ENCODE peak calls at places on chromosome 9, in six cellular contexts. Q, L, W, T, R and M are unnamed samples.

GRCh38 chr9:89352874-89353649 is 34.8 kb downstream of the SECISBP2 start:
- DNase-seq in T (no peak), W (no peak), L (no peak), Q (no peak), R (no peak), M (no peak)

GRCh38 chr9:36897019-36897418 is 137.0 kb downstream of the PAX5 start:
- DNase-seq in W (no peak), L (no peak), T (no peak), R (no peak), Q (no peak), M (no peak)

GRCh38 chr9:107755267-107755666 is 265.7 kb upstream of the KLF4 start:
- DNase-seq in W (no peak), T (no peak), L (peak), R (no peak), Q (no peak), M (peak)

GRCh38 chr9:117543089-117543488 is 128.2 kb upstream of the ASTN2 start:
- DNase-seq in T (no peak), Q (no peak), R (no peak), L (no peak), W (no peak), M (no peak)

GRCh38 chr9:111621895-111622480 is 9.1 kb upstream of the DNAJC25 start:
- DNase-seq in W (no peak), L (peak), R (no peak), Q (peak), T (no peak), M (peak)

GRCh38 chr9:128919409-128919808 is 1.4 kb upstream of the PHYHD1 start:
- DNase-seq in Q (no peak), R (no peak), T (no peak), L (no peak), W (no peak), M (no peak)

GRCh38 chr9:134691695-134692572 is 50.3 kb downstream of the COL5A1 start:
- DNase-seq in T (no peak), L (no peak), R (no peak), Q (no peak), W (no peak), M (no peak)

GRCh38 chr9:107261106-107261505 is 22.0 kb upstream of the RAD23B start:
- DNase-seq in Q (no peak), W (no peak), R (no peak), T (no peak), L (no peak), M (no peak)

GRCh38 chr9:76521906-76522305 is 62.9 kb downstream of the GCNT1 start:
- DNase-seq in W (no peak), T (no peak), R (no peak), L (no peak), Q (no peak), M (peak)

GRCh38 chr9:125756499-125756898 is 9.3 kb downstream of the PBX3 start:
- DNase-seq in W (no peak), L (no peak), Q (no peak), T (no peak), R (no peak), M (no peak)

GRCh38 chr9:109989296-109989695 is 209.3 kb downstream of the PALM2AKAP2 start:
- DNase-seq in L (peak), W (no peak), Q (no peak), R (no peak), T (no peak), M (no peak)

GRCh38 chr9:130361873-130362362 is 82.8 kb upstream of the ASS1 start:
- DNase-seq in T (no peak), Q (no peak), R (no peak), W (no peak), L (no peak), M (no peak)

GRCh38 chr9:135339378-135339973 is 140.1 kb upstream of the PPP1R26 start:
- DNase-seq in L (no peak), R (no peak), Q (no peak), T (no peak), W (no peak), M (no peak)

GRCh38 chr9:108400267-108400666 is 455.5 kb downstream of the ACTL7B start:
- DNase-seq in R (no peak), L (no peak), Q (no peak), T (no peak), W (no peak), M (no peak)

GRCh38 chr9:16044116-16044881 is 491.5 kb downstream of the CCDC171 start:
- DNase-seq in T (no peak), R (no peak), W (no peak), L (peak), Q (no peak), M (no peak)

GRCh38 chr9:79387091-79387490 is 184.7 kb upstream of the TLE4 start:
- DNase-seq in L (no peak), Q (no peak), T (no peak), R (no peak), W (no peak), M (no peak)

GRCh38 chr9:126395439-126396212 is 69.0 kb downstream of the MVB12B start:
- DNase-seq in R (no peak), W (no peak), Q (no peak), T (no peak), L (peak), M (peak)

GRCh38 chr9:21616082-21616778 is 134.1 kb upstream of the IFNE start:
- DNase-seq in T (no peak), Q (no peak), R (peak), W (no peak), L (peak), M (no peak)

GRCh38 chr9:13181652-13182051 is 97.8 kb downstream of the MPDZ start:
- DNase-seq in R (no peak), Q (no peak), W (no peak), L (peak), T (no peak), M (no peak)

GRCh38 chr9:89177401-89178161 is 1.0 kb downstream of the SHC3 start:
- DNase-seq in T (no peak), L (peak), W (no peak), Q (no peak), R (no peak), M (no peak)

GRCh38 chr9:10274156-10274555 is 338.6 kb downstream of the PTPRD start:
- DNase-seq in Q (no peak), R (no peak), L (no peak), W (no peak), T (no peak), M (no peak)

GRCh38 chr9:86792136-86792535 is 155.2 kb downstream of the GAS1 start:
- DNase-seq in L (no peak), T (no peak), Q (no peak), W (no peak), R (no peak), M (peak)

GRCh38 chr9:130805510-130806387 is 29.3 kb upstream of the ABL1 start:
- DNase-seq in T (peak), L (no peak), W (no peak), R (no peak), Q (peak), M (no peak)

GRCh38 chr9:21294325-21294724 is 10.8 kb downstream of the IFNA5 start:
- DNase-seq in L (peak), W (no peak), R (no peak), T (peak), Q (no peak), M (peak)

GRCh38 chr9:107405511-107405910 is 84.1 kb downstream of the KLF4 start:
- DNase-seq in R (no peak), L (no peak), T (no peak), Q (no peak), W (no peak), M (no peak)

GRCh38 chr9:16867571-16868311 is 2.7 kb downstream of the BNC2 start:
- DNase-seq in R (no peak), W (no peak), L (peak), T (no peak), Q (no peak), M (no peak)

GRCh38 chr9:91421022-91421765 is 2.4 kb downstream of the NFIL3 start:
- DNase-seq in Q (no peak), W (no peak), T (no peak), R (no peak), L (peak), M (peak)

GRCh38 chr9:93262537-93263310 is 78.8 kb downstream of the WNK2 start:
- DNase-seq in W (no peak), Q (peak), T (no peak), R (no peak), L (no peak), M (no peak)

GRCh38 chr9:77469515-77470197 is 178.5 kb downstream of the GNA14 start:
- DNase-seq in R (no peak), T (no peak), L (peak), Q (no peak), W (no peak), M (no peak)

GRCh38 chr9:133572821-133573361 is 36.3 kb downstream of the FAM163B start:
- DNase-seq in W (no peak), T (no peak), R (no peak), Q (no peak), L (no peak), M (no peak)

GRCh38 chr9:79945495-79945894 is 373.7 kb downstream of the TLE4 start:
- DNase-seq in T (no peak), R (no peak), Q (no peak), W (no peak), L (no peak), M (no peak)

GRCh38 chr9:117359910-117360309 is 54.9 kb downstream of the ASTN2 start:
- DNase-seq in W (no peak), T (no peak), R (no peak), L (no peak), Q (no peak), M (no peak)

DNA sequence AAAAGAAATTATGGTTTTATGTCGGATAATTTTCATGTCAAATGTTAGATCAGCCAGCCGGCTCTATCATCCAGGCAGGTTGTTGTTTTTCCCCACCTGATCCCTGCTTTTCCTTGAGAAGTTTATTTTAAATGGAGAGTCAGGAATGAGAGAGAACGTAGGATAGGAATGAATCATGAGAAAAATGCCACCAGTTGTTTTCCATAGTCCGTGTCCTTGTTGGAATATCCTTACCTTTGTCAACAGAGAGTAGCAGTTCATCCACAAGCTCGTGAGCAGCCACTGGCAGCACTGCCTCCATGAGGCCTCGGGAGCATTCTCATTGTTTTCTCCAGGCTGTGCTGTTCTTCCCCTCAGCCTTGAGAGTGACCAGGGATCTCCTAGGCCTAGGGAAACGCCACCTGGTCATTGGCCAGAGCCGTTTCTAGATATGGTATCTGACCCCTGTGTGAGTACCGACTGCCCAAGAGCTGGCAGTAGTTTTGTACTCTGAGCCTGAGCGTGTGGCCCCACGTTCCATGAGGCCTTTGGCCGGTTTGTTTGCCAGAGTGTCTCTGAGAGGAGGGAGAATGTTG is 293.3 kb downstream of the FANCC start:
- DNase-seq in T (no peak), L (no peak), W (no peak), Q (no peak), R (no peak), M (no peak)
- TF ChIP-seq CTCF in T (no peak), L (no peak), W (no peak), Q (peak), R (no peak), M (no peak)

DNA sequence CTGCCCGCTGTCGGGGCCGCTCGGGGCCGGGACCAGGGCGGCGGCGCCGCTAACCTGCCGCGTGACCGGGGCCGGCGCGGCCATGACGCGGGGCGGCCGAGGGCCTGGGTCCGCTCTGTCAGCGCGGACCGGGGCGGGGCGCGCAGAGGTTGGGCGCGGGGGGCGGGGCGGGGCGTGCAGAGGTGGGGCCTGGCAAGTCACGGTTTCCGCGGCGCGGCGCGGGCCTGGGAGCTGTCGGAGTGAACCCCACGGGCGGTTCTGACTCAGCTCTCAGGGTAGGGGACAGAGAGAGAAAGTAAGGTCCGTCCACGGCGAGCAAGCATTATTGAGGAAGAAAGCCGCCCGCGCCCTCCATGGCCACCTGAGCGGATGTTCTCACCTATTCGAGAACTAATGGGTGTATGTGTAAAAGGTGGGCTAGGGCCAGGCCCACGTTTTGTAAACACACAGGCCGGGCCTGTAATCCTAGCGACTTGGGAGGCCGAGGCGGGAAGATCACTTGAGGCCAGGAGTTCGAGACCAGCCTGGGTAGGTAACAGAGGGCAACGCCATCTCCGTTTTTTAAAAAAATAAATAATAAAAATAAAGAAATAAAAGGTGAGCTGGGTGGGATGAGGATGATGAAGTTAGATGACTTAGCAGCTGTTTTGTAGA is at the start of gene PRXL2C:
- DNase-seq in W (peak), T (peak), Q (peak), R (peak), L (peak), M (peak)
- TF ChIP-seq CTCF in W (no peak), T (no peak), Q (no peak), R (no peak), L (no peak), M (no peak)

GRCh38 chr9:2120926-2121689 is 106.0 kb downstream of the SMARCA2 start:
- DNase-seq in W (no peak), R (no peak), L (peak), T (no peak), Q (peak), M (peak)
- TF ChIP-seq CTCF in W (no peak), R (peak), L (peak), T (no peak), Q (no peak), M (no peak)

DNA sequence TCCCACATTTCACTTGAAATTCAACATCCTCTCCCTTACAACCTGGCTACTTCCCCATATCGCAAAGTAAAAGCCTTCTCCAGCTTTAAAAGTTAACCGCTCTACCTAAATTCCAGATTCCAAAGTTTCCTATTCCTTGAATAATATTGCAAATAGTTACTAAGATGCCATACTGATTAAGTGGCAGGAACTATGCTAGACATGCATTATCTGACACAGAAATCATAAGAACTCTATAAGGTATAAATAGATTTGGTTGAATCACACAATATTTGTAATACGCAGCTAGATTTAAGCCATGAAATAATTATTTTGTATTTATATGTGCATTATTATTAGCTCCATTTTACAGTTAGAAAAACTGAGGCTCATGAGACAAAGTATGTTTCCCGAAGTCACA is 92.8 kb downstream of the NFIB start:
- DNase-seq in Q (no peak), R (no peak), T (no peak), L (no peak), W (no peak), M (no peak)
- TF ChIP-seq CTCF in Q (no peak), R (no peak), T (no peak), L (no peak), W (no peak), M (no peak)